ENCODE peak calls at places on chromosome 12, in four cellular contexts. E is lower lobe of right lung, D is upper lobe of right lung, V is PC-3. B is an unnamed sample.

GRCh38 chr12:113298861-113299545 is 35.9 kb downstream of the SLC8B1 start:
- ATAC-seq in E (no peak), D (no peak), V (no peak), B (peak)

GRCh38 chr12:92603741-92604432 is 98.9 kb upstream of the PLEKHG7 start:
- ATAC-seq in E (peak), D (peak), V (no peak), B (no peak)

GRCh38 chr12:104683831-104684503 is 227.2 kb downstream of the CHST11 start:
- ATAC-seq in E (peak), D (peak), V (no peak), B (no peak)

GRCh38 chr12:68439368-68440045 is 107.3 kb upstream of the MDM1 start:
- ATAC-seq in E (no peak), D (no peak), V (no peak), B (no peak)

GRCh38 chr12:18383203-18383602 is 121.9 kb downstream of the PIK3C2G start:
- ATAC-seq in E (peak), D (peak), V (peak), B (no peak)

GRCh38 chr12:51048601-51049369 is 658 bp downstream of the LETMD1 start:
- ATAC-seq in E (peak), D (no peak), V (no peak), B (no peak)

GRCh38 chr12:67716817-67717216 is 68.3 kb downstream of the DYRK2 start:
- ATAC-seq in E (peak), D (peak), V (peak), B (peak)

GRCh38 chr12:52496054-52496453 is 3.0 kb upstream of the KRT6A start:
- ATAC-seq in E (no peak), D (no peak), V (no peak), B (no peak)

GRCh38 chr12:68189766-68190700 is 30.5 kb upstream of the IFNG start:
- ATAC-seq in E (no peak), D (no peak), V (no peak), B (no peak)

GRCh38 chr12:5213990-5214389 is 170.3 kb downstream of the KCNA5 start:
- ATAC-seq in E (no peak), D (no peak), V (no peak), B (no peak)

GRCh38 chr12:52818376-52818775 is 4.5 kb upstream of the KRT4 start:
- ATAC-seq in E (no peak), D (no peak), V (no peak), B (no peak)

GRCh38 chr12:57541717-57542116 is 5.3 kb downstream of the DCTN2 start:
- ATAC-seq in E (no peak), D (no peak), V (no peak), B (no peak)

GRCh38 chr12:6394398-6394797 is 10.4 kb downstream of the LTBR start:
- ATAC-seq in E (no peak), D (peak), V (no peak), B (peak)

GRCh38 chr12:7751394-7751793 is 4.2 kb upstream of the CLEC4C start:
- ATAC-seq in E (no peak), D (no peak), V (no peak), B (no peak)

GRCh38 chr12:19608039-19608438 is 168.7 kb downstream of the AEBP2 start:
- ATAC-seq in E (no peak), D (no peak), V (peak), B (no peak)

GRCh38 chr12:71187379-71187778 is 29.6 kb upstream of the TSPAN8 start:
- ATAC-seq in E (no peak), D (no peak), V (no peak), B (no peak)

GRCh38 chr12:103012884-103013283 is 55.4 kb downstream of the ASCL1 start:
- ATAC-seq in E (no peak), D (no peak), V (no peak), B (no peak)

GRCh38 chr12:102993537-102993936 is 36.1 kb downstream of the ASCL1 start:
- ATAC-seq in E (no peak), D (no peak), V (no peak), B (no peak)

GRCh38 chr12:76921072-76921471 is 42.3 kb upstream of the CSRP2 start:
- ATAC-seq in E (no peak), D (no peak), V (no peak), B (no peak)

GRCh38 chr12:5376591-5377207 is 55.2 kb upstream of the NTF3 start:
- ATAC-seq in E (no peak), D (no peak), V (no peak), B (no peak)

GRCh38 chr12:67920432-67920831 is 68.8 kb upstream of the IFNG-AS1 start:
- ATAC-seq in E (no peak), D (peak), V (peak), B (no peak)

GRCh38 chr12:49233842-49234526 is 30.9 kb upstream of the TUBA1C start:
- ATAC-seq in E (peak), D (peak), V (no peak), B (peak)

GRCh38 chr12:53941750-53942149 is 3.1 kb downstream of the HOXC13 start:
- ATAC-seq in E (no peak), D (no peak), V (no peak), B (no peak)

GRCh38 chr12:19397534-19397933 is 41.8 kb upstream of the AEBP2 start:
- ATAC-seq in E (peak), D (no peak), V (peak), B (peak)

GRCh38 chr12:117053050-117053400 is 46.2 kb downstream of the TESC start:
- ATAC-seq in E (no peak), D (no peak), V (no peak), B (no peak)

GRCh38 chr12:128606040-128606439 is 217.7 kb downstream of the SLC15A4 start:
- ATAC-seq in E (no peak), D (no peak), V (no peak), B (no peak)

GRCh38 chr12:54418441-54419087 is 502 bp downstream of the ITGA5 start:
- ATAC-seq in E (peak), D (peak), V (peak), B (no peak)

GRCh38 chr12:94872671-94873367 is 130.7 kb downstream of the NDUFA12 start:
- ATAC-seq in E (peak), D (peak), V (peak), B (peak)

GRCh38 chr12:110619534-110619953 is 5.6 kb downstream of the TCTN1 start:
- ATAC-seq in E (no peak), D (no peak), V (no peak), B (no peak)

GRCh38 chr12:64039285-64039871 is 182.7 kb downstream of the KICS2 start:
- ATAC-seq in E (peak), D (peak), V (no peak), B (peak)

GRCh38 chr12:47722926-47723631 is 2.2 kb downstream of the ENDOU start:
- ATAC-seq in E (no peak), D (no peak), V (no peak), B (no peak)

GRCh38 chr12:5200276-5201087 is 156.8 kb downstream of the KCNA5 start:
- ATAC-seq in E (peak), D (peak), V (no peak), B (no peak)

GRCh38 chr12:42332301-42332894 is 6.4 kb downstream of the PPHLN1 start:
- ATAC-seq in E (peak), D (peak), V (peak), B (no peak)

GRCh38 chr12:26632746-26633145 is 200.2 kb downstream of the ITPR2 start:
- ATAC-seq in E (no peak), D (no peak), V (no peak), B (no peak)

GRCh38 chr12:8501720-8502119 is 11.6 kb upstream of the CLEC4D start:
- ATAC-seq in E (no peak), D (no peak), V (no peak), B (no peak)

GRCh38 chr12:105887131-105887530 is 251.6 kb downstream of the NUAK1 start:
- ATAC-seq in E (no peak), D (no peak), V (no peak), B (no peak)

GRCh38 chr12:88643685-88644084 is 63.4 kb upstream of the KITLG start:
- ATAC-seq in E (no peak), D (no peak), V (no peak), B (peak)

GRCh38 chr12:88638388-88638787 is 58.1 kb upstream of the KITLG start:
- ATAC-seq in E (no peak), D (no peak), V (no peak), B (no peak)

GRCh38 chr12:88642675-88643431 is 62.6 kb upstream of the KITLG start:
- ATAC-seq in E (no peak), D (no peak), V (no peak), B (no peak)

GRCh38 chr12:88639361-88639760 is 59.1 kb upstream of the KITLG start:
- ATAC-seq in E (no peak), D (no peak), V (no peak), B (peak)

DNA sequence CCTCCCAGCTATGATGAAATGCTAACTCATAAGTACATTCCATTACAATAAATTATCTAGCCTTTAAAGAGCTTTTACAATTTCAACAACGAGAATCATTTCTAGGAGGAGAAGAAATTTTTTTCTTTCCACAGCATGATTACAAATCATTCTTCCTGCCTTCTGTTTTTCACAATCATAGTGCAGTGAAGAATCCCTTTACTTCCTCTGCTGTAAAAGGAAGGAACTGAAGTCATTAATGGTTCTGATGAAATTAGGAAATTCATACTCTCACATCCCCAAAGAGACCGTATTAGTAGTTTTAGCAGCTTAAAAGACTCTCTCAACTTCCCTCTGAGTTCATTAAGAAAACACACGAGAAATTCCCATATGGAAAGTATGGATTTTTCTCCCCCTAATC is 58.7 kb upstream of the KITLG start:
- ATAC-seq in E (peak), D (peak), V (no peak), B (peak)
- H3K4me3 ChIP-seq in E (no peak), D (peak), V (no peak), B (peak)

GRCh38 chr12:988616-989015 is 2.4 kb upstream of the ERC1 start:
- ATAC-seq in E (no peak), D (no peak), V (no peak), B (no peak)
- H3K4me3 ChIP-seq in E (no peak), D (no peak), V (no peak), B (no peak)

GRCh38 chr12:12508612-12509011 is 54.1 kb downstream of the DUSP16 start:
- ATAC-seq in E (no peak), D (no peak), V (no peak), B (peak)

GRCh38 chr12:12507121-12507520 is 55.5 kb downstream of the DUSP16 start:
- ATAC-seq in E (no peak), D (no peak), V (no peak), B (no peak)

GRCh38 chr12:12503384-12504078 is 59.1 kb downstream of the DUSP16 start:
- ATAC-seq in E (no peak), D (no peak), V (no peak), B (no peak)

GRCh38 chr12:12505544-12506501 is 56.8 kb downstream of the DUSP16 start:
- ATAC-seq in E (peak), D (peak), V (no peak), B (peak)

GRCh38 chr12:12506541-12506940 is 56.1 kb downstream of the DUSP16 start:
- ATAC-seq in E (peak), D (peak), V (no peak), B (no peak)
- H3K4me3 ChIP-seq in E (peak), D (peak), V (no peak), B (peak)

GRCh38 chr12:30796891-30797371 is 42.2 kb upstream of the CAPRIN2 start:
- ATAC-seq in E (peak), D (no peak), V (no peak), B (no peak)
- H3K4me3 ChIP-seq in E (peak), D (peak), V (peak), B (peak)

DNA sequence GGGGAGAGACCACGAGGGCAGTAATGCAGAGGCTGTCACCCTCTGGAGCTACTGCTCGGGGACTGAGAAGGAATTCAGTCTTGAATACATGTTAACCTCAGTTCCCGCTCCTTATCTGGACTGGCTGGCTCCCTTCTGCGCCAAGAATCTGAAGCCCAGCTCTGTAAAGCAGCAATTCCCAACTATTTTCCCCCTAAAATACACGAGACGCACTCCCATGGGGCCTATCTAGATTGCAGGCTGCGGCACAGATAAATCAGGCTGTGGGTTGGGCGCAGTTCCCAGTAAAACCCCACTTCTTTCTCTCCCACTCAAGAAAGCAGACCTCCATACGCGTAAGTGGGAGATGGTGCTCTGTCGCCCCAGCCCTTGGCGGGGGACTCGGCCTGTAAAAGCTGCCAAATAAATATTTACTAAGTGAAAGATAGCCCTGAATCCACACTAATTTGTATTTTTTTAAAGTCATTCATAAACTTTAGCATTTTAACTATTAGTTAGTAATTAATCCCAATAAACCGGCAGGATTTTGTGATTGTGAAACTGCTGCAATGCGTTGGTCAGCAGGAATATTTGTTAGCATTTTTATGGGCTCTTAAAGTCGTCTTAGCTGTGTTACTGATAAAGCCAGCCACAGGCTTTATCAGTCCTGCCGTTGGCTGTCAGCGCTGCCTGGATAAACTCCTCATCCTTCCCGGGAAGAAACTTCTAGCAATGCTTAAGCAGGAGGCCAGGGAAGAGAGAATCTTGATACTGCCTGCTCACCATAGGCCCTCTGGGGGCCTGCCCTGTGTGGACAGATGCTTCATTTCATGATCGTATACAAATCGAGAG is 17.8 kb downstream of the FBXL14 start:
- ATAC-seq in E (peak), D (peak), V (no peak), B (peak)
- H3K4me3 ChIP-seq in E (peak), D (peak), V (no peak), B (peak)

B was measured in gastroesophageal sphincter.